ENCODE peak calls at places on chromosomes 11 and 22, in six cellular contexts. One of them, this sample, is unnamed.

GRCh38 chr11:1536065-1536843 is 35.8 kb downstream of the DUSP8 start:
- DNase-seq in K562: no peak
- DNase-seq in GM12878: no peak
- DNase-seq in H1: no peak
- DNase-seq in HCT116: no peak
- DNase-seq in HepG2: no peak
- DNase-seq in this sample: no peak

GRCh38 chr11:28463826-28464225 is 355.6 kb downstream of the METTL15 start:
- DNase-seq in K562: no peak
- DNase-seq in GM12878: no peak
- DNase-seq in H1: no peak
- DNase-seq in HCT116: no peak
- DNase-seq in HepG2: no peak
- DNase-seq in this sample: no peak

GRCh38 chr11:44893250-44894216 is 57.1 kb downstream of the TP53I11 start:
- DNase-seq in K562: no peak
- DNase-seq in GM12878: no peak
- DNase-seq in H1: no peak
- DNase-seq in HCT116: no peak
- DNase-seq in HepG2: no peak
- DNase-seq in this sample: no peak

GRCh38 chr22:26975381-26975780 is 318.0 kb downstream of the MIAT start:
- DNase-seq in K562: no peak
- DNase-seq in GM12878: no peak
- DNase-seq in H1: no peak
- DNase-seq in HCT116: no peak
- DNase-seq in HepG2: no peak
- DNase-seq in this sample: no peak

GRCh38 chr22:24518774-24519485 is 23.8 kb downstream of the UPB1 start:
- DNase-seq in K562: no peak
- DNase-seq in GM12878: no peak
- DNase-seq in H1: no peak
- DNase-seq in HCT116: no peak
- DNase-seq in HepG2: no peak
- DNase-seq in this sample: no peak

GRCh38 chr22:23815781-23816551 is 22.8 kb downstream of the DERL3 start:
- DNase-seq in K562: no peak
- DNase-seq in GM12878: no peak
- DNase-seq in H1: no peak
- DNase-seq in HCT116: no peak
- DNase-seq in HepG2: no peak
- DNase-seq in this sample: no peak

GRCh38 chr11:118338637-118339061 is 3.9 kb downstream of the CD3D start:
- DNase-seq in K562: peak; percentile 66
- DNase-seq in GM12878: no peak
- DNase-seq in H1: no peak
- DNase-seq in HCT116: no peak
- DNase-seq in HepG2: peak; percentile 68
- DNase-seq in this sample: no peak

GRCh38 chr11:46712874-46713576 is 6.0 kb upstream of the F2 start:
- DNase-seq in K562: no peak
- DNase-seq in GM12878: no peak
- DNase-seq in H1: no peak
- DNase-seq in HCT116: no peak
- DNase-seq in HepG2: no peak
- DNase-seq in this sample: no peak

GRCh38 chr22:49826603-49827306 is 918 bp downstream of the BRD1 start:
- DNase-seq in K562: no peak
- DNase-seq in GM12878: no peak
- DNase-seq in H1: peak; percentile 60
- DNase-seq in HCT116: no peak
- DNase-seq in HepG2: no peak
- DNase-seq in this sample: no peak

GRCh38 chr11:61690706-61691377 is 10.7 kb downstream of the DAGLA start:
- DNase-seq in K562: no peak
- DNase-seq in GM12878: no peak
- DNase-seq in H1: no peak
- DNase-seq in HCT116: no peak
- DNase-seq in HepG2: no peak
- DNase-seq in this sample: no peak

GRCh38 chr22:32987081-32987631 is 71.0 kb downstream of the SYN3 start:
- DNase-seq in K562: no peak
- DNase-seq in GM12878: no peak
- DNase-seq in H1: peak; percentile 51
- DNase-seq in HCT116: no peak
- DNase-seq in HepG2: no peak
- DNase-seq in this sample: peak; percentile 54

GRCh38 chr11:26901162-26901561 is 92.8 kb upstream of the FIBIN start:
- DNase-seq in K562: no peak
- DNase-seq in GM12878: no peak
- DNase-seq in H1: no peak
- DNase-seq in HCT116: no peak
- DNase-seq in HepG2: no peak
- DNase-seq in this sample: no peak

GRCh38 chr11:77278595-77279506 is 22.6 kb downstream of the GDPD4 start:
- DNase-seq in K562: no peak
- DNase-seq in GM12878: no peak
- DNase-seq in H1: no peak
- DNase-seq in HCT116: no peak
- DNase-seq in HepG2: no peak
- DNase-seq in this sample: no peak

GRCh38 chr11:132744771-132745170 is 787.5 kb downstream of the OPCML start:
- DNase-seq in K562: no peak
- DNase-seq in GM12878: no peak
- DNase-seq in H1: no peak
- DNase-seq in HCT116: no peak
- DNase-seq in HepG2: no peak
- DNase-seq in this sample: no peak

GRCh38 chr11:45774023-45774655 is 30.8 kb upstream of the SLC35C1 start:
- DNase-seq in K562: no peak
- DNase-seq in GM12878: no peak
- DNase-seq in H1: no peak
- DNase-seq in HCT116: no peak
- DNase-seq in HepG2: no peak
- DNase-seq in this sample: no peak

GRCh38 chr22:46695346-46696224 is 42.5 kb downstream of the CERK start:
- DNase-seq in K562: no peak
- DNase-seq in GM12878: no peak
- DNase-seq in H1: no peak
- DNase-seq in HCT116: no peak
- DNase-seq in HepG2: no peak
- DNase-seq in this sample: no peak

GRCh38 chr22:28710889-28711285 is 30.7 kb downstream of the CHEK2 start:
- DNase-seq in K562: no peak
- DNase-seq in GM12878: no peak
- DNase-seq in H1: no peak
- DNase-seq in HCT116: no peak
- DNase-seq in HepG2: no peak
- DNase-seq in this sample: no peak
- H3K4me3 ChIP-seq in K562: no peak overlapping the region
- H3K4me3 ChIP-seq in GM12878: no peak overlapping the region
- H3K4me3 ChIP-seq in H1: no peak overlapping the region
- H3K4me3 ChIP-seq in HCT116: no peak overlapping the region
- H3K4me3 ChIP-seq in HepG2: no peak overlapping the region
- H3K4me3 ChIP-seq in this sample: no peak overlapping the region

DNA sequence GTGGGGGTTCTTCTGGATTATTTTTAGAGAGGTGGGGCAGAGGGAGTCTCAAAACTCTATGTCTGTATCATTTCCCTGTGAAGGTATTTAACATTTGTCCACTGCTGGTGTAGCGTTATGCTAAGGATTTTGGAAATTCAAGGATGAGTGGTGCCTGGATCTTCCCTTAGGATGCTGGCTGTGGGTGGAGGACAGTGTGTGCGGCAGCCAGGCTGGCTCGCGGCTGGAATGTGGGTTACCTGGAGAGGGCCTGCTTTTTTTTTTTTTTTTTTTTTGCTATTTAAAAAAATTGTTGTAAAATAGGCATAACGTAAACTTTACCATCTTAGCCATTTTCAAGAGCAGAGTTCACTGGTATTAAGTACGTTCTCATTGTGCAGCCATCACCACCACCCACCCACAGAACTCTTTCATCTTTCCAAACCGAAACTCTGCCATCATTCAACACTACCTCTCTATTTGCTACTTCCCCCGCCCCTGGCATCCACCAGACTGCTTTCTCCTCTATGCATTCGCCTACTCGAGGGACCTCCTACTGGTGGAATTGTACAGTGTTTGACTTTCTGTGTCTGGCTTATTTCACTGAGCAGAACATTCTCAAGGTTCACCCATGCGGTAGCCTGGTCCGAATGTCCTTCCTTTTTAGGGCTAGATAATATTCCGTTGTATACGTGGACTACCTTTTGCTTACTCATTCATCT is 67.1 kb downstream of the PARVB start:
- DNase-seq in K562: no peak
- DNase-seq in GM12878: no peak
- DNase-seq in H1: no peak
- DNase-seq in HCT116: peak; percentile 6
- DNase-seq in HepG2: peak; percentile 10
- DNase-seq in this sample: no peak
- TF ChIP-seq ZNF274 in K562: no peak
- TF ChIP-seq ZNF274 in GM12878: no peak
- TF ChIP-seq ZNF274 in H1: no peak
- TF ChIP-seq ZNF274 in HCT116: no peak
- TF ChIP-seq ZNF274 in HepG2: no peak
- TF ChIP-seq ZNF274 in this sample: no peak

GRCh38 chr11:115659061-115659963 is 155.1 kb upstream of the CADM1 start:
- DNase-seq in K562: no peak
- DNase-seq in GM12878: no peak
- DNase-seq in H1: peak; percentile 63
- DNase-seq in HCT116: no peak
- DNase-seq in HepG2: no peak
- DNase-seq in this sample: no peak
- H3K4me3 ChIP-seq in K562: no peak overlapping the region
- H3K4me3 ChIP-seq in GM12878: no peak overlapping the region
- H3K4me3 ChIP-seq in H1: peak overlapping the region; percentile 33
- H3K4me3 ChIP-seq in HCT116: no peak overlapping the region
- H3K4me3 ChIP-seq in HepG2: no peak overlapping the region
- H3K4me3 ChIP-seq in this sample: peak overlapping the region; percentile 46

DNA sequence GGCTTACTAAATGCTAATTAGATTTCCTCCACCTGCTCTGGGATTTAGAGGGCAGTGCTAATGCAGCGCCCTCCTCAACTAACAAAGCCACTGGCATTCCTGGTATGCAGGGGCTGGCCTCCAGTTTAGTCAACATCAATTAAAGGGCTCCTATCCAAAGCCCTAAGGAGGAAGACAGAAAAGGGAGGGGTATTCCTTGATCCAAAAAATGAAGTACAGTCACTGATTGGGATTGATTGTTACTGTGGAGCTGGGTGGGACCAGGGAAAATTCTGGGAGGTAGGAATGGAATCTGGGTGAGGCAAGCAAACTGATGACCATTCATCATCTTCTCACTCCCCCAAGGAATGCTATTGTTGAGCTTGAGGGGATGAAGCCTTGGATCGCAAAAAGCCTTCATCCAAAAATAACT is 52.2 kb downstream of the GAB2 start:
- DNase-seq in K562: no peak
- DNase-seq in GM12878: no peak
- DNase-seq in H1: peak; percentile 61
- DNase-seq in HCT116: peak; percentile 22
- DNase-seq in HepG2: peak; percentile 13
- DNase-seq in this sample: peak; percentile 77
- TF ChIP-seq ZNF274 in K562: no peak
- TF ChIP-seq ZNF274 in GM12878: no peak
- TF ChIP-seq ZNF274 in H1: no peak
- TF ChIP-seq ZNF274 in HCT116: no peak
- TF ChIP-seq ZNF274 in HepG2: no peak
- TF ChIP-seq ZNF274 in this sample: no peak

GRCh38 chr11:14905104-14906033 is 13.3 kb upstream of the CYP2R1 start:
- DNase-seq in K562: no peak
- DNase-seq in GM12878: no peak
- DNase-seq in H1: peak; percentile 79
- DNase-seq in HCT116: no peak
- DNase-seq in HepG2: no peak
- DNase-seq in this sample: peak; percentile 60
- H3K4me3 ChIP-seq in K562: no peak overlapping the region
- H3K4me3 ChIP-seq in GM12878: peak overlapping the region; percentile 49
- H3K4me3 ChIP-seq in H1: peak overlapping the region; percentile 57
- H3K4me3 ChIP-seq in HCT116: no peak overlapping the region
- H3K4me3 ChIP-seq in HepG2: no peak overlapping the region
- H3K4me3 ChIP-seq in this sample: peak overlapping the region; percentile 90

DNA sequence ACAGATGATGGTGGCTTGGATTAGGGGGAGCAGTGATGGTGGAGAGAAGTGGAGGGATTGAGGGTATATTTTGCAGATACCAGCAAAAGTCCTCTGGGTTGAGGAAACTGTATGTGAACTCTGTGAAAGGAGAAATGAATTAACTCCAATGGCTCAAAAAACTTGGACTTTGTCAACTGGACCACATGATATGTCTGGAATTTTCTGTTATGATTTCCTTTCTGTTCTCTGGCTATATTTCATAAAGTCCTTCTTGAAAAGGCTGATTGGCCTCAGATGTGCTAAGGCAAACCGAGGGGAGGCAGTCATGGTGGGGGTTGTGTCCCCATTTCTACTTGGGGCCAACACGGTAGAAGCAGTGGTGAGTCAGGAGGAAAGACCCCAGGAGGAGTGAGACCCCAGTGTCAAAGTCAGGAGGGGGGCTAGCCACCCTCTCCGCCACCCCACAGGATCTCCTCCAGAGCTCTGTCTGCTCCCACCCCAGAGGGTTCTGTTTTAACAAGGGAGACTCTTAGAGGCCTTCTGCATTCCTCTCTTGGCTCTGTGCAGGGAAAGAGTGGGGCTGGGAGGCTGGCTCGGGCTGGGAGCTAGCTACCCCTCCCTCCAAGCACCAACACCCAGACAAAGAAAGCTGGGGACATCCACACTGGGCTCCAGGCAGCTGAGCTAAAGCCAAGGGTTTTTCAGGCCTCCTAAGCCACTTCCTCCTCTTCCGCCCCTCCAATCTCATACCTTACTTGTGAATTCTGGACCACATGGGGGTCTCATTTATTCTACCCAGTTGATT is 13.8 kb downstream of the CHRDL2 start:
- DNase-seq in K562: no peak
- DNase-seq in GM12878: no peak
- DNase-seq in H1: no peak
- DNase-seq in HCT116: no peak
- DNase-seq in HepG2: no peak
- DNase-seq in this sample: no peak
- TF ChIP-seq ZNF274 in K562: no peak
- TF ChIP-seq ZNF274 in GM12878: no peak
- TF ChIP-seq ZNF274 in H1: no peak
- TF ChIP-seq ZNF274 in HCT116: no peak
- TF ChIP-seq ZNF274 in HepG2: no peak
- TF ChIP-seq ZNF274 in this sample: no peak

GRCh38 chr11:134236834-134237556 is 12.5 kb downstream of the VPS26B start:
- DNase-seq in K562: no peak
- DNase-seq in GM12878: no peak
- DNase-seq in H1: no peak
- DNase-seq in HCT116: no peak
- DNase-seq in HepG2: no peak
- DNase-seq in this sample: no peak
- H3K4me3 ChIP-seq in K562: no peak overlapping the region
- H3K4me3 ChIP-seq in GM12878: no peak overlapping the region
- H3K4me3 ChIP-seq in H1: no peak overlapping the region
- H3K4me3 ChIP-seq in HCT116: no peak overlapping the region
- H3K4me3 ChIP-seq in HepG2: no peak overlapping the region
- H3K4me3 ChIP-seq in this sample: no peak overlapping the region